ENCODE peak calls at places on chromosomes 11 and 22, in nine cellular contexts. One of them, this sample, is unnamed.

GRCh38 chr22:44158766-44159165 is 22.0 kb upstream of the PARVG start:
- DNase-seq in HCT116: no peak
- DNase-seq in adrenal gland: no peak
- DNase-seq in tibial nerve: no peak
- DNase-seq in body of pancreas: no peak
- DNase-seq in breast epithelium: no peak
- DNase-seq in Peyer's patch: no peak
- DNase-seq in uterus: no peak
- DNase-seq in NB4: no peak
- DNase-seq in this sample: no peak

GRCh38 chr11:34239465-34240149 is 118.2 kb downstream of the ABTB2 start:
- DNase-seq in breast epithelium: no peak
- DNase-seq in body of pancreas: no peak
- DNase-seq in adrenal gland: no peak
- DNase-seq in HCT116: no peak
- DNase-seq in NB4: no peak
- DNase-seq in uterus: no peak
- DNase-seq in Peyer's patch: no peak
- DNase-seq in tibial nerve: no peak
- DNase-seq in this sample: no peak

GRCh38 chr11:27807594-27807993 is 107.3 kb upstream of the BDNF start:
- DNase-seq in HCT116: no peak
- DNase-seq in Peyer's patch: no peak
- DNase-seq in NB4: no peak
- DNase-seq in adrenal gland: no peak
- DNase-seq in tibial nerve: no peak
- DNase-seq in breast epithelium: no peak
- DNase-seq in body of pancreas: no peak
- DNase-seq in uterus: no peak
- DNase-seq in this sample: no peak

GRCh38 chr11:108870373-108871020 is 205.6 kb downstream of the DDX10 start:
- DNase-seq in uterus: no peak
- DNase-seq in HCT116: no peak
- DNase-seq in breast epithelium: no peak
- DNase-seq in NB4: no peak
- DNase-seq in adrenal gland: no peak
- DNase-seq in Peyer's patch: no peak
- DNase-seq in body of pancreas: no peak
- DNase-seq in tibial nerve: no peak
- DNase-seq in this sample: no peak

GRCh38 chr11:91104237-91104636 is 881.4 kb upstream of the CHORDC1 start:
- DNase-seq in NB4: no peak
- DNase-seq in body of pancreas: no peak
- DNase-seq in tibial nerve: no peak
- DNase-seq in HCT116: no peak
- DNase-seq in adrenal gland: no peak
- DNase-seq in uterus: no peak
- DNase-seq in breast epithelium: no peak
- DNase-seq in Peyer's patch: no peak
- DNase-seq in this sample: peak; percentile 1

GRCh38 chr22:19844423-19845368 is 10.0 kb downstream of the GNB1L start:
- DNase-seq in breast epithelium: peak; percentile 74
- DNase-seq in adrenal gland: peak; percentile 46
- DNase-seq in Peyer's patch: peak; percentile 37
- DNase-seq in body of pancreas: peak; percentile 30
- DNase-seq in NB4: peak; percentile 24
- DNase-seq in tibial nerve: no peak
- DNase-seq in uterus: peak; percentile 68
- DNase-seq in HCT116: no peak
- DNase-seq in this sample: peak; percentile 57

GRCh38 chr22:26194877-26195276 is 25.6 kb downstream of the SEZ6L start:
- DNase-seq in HCT116: no peak
- DNase-seq in NB4: no peak
- DNase-seq in Peyer's patch: no peak
- DNase-seq in body of pancreas: no peak
- DNase-seq in uterus: no peak
- DNase-seq in adrenal gland: no peak
- DNase-seq in tibial nerve: no peak
- DNase-seq in breast epithelium: no peak
- DNase-seq in this sample: no peak

GRCh38 chr11:82703796-82704195 is 29.9 kb downstream of the FAM181B start:
- DNase-seq in body of pancreas: no peak
- DNase-seq in Peyer's patch: no peak
- DNase-seq in HCT116: no peak
- DNase-seq in NB4: no peak
- DNase-seq in breast epithelium: no peak
- DNase-seq in uterus: no peak
- DNase-seq in tibial nerve: no peak
- DNase-seq in adrenal gland: no peak
- DNase-seq in this sample: no peak

GRCh38 chr11:115848614-115849013 is 344.4 kb upstream of the CADM1 start:
- DNase-seq in breast epithelium: no peak
- DNase-seq in Peyer's patch: no peak
- DNase-seq in tibial nerve: no peak
- DNase-seq in NB4: no peak
- DNase-seq in uterus: no peak
- DNase-seq in body of pancreas: no peak
- DNase-seq in HCT116: no peak
- DNase-seq in adrenal gland: no peak
- DNase-seq in this sample: no peak

GRCh38 chr11:83990160-83990733 is 704.1 kb upstream of the CCDC90B start:
- DNase-seq in Peyer's patch: no peak
- DNase-seq in NB4: no peak
- DNase-seq in breast epithelium: no peak
- DNase-seq in body of pancreas: no peak
- DNase-seq in uterus: no peak
- DNase-seq in HCT116: no peak
- DNase-seq in adrenal gland: no peak
- DNase-seq in tibial nerve: peak; percentile 23
- DNase-seq in this sample: no peak

GRCh38 chr11:26914968-26915367 is 78.9 kb upstream of the FIBIN start:
- DNase-seq in NB4: no peak
- DNase-seq in uterus: no peak
- DNase-seq in breast epithelium: no peak
- DNase-seq in adrenal gland: no peak
- DNase-seq in tibial nerve: no peak
- DNase-seq in body of pancreas: no peak
- DNase-seq in HCT116: no peak
- DNase-seq in Peyer's patch: no peak
- DNase-seq in this sample: no peak

GRCh38 chr11:60477035-60477445 is 15.5 kb upstream of the MS4A12 start:
- DNase-seq in tibial nerve: peak; percentile 14
- DNase-seq in HCT116: no peak
- DNase-seq in breast epithelium: no peak
- DNase-seq in body of pancreas: no peak
- DNase-seq in uterus: no peak
- DNase-seq in adrenal gland: no peak
- DNase-seq in Peyer's patch: peak; percentile 30
- DNase-seq in NB4: no peak
- DNase-seq in this sample: no peak

GRCh38 chr11:71463331-71464211 is 10.6 kb downstream of the NADSYN1 start:
- DNase-seq in adrenal gland: no peak
- DNase-seq in NB4: no peak
- DNase-seq in Peyer's patch: no peak
- DNase-seq in body of pancreas: no peak
- DNase-seq in breast epithelium: no peak
- DNase-seq in tibial nerve: no peak
- DNase-seq in uterus: no peak
- DNase-seq in HCT116: no peak
- DNase-seq in this sample: no peak

GRCh38 chr11:29985248-29985647 is 31.6 kb downstream of the KCNA4 start:
- DNase-seq in body of pancreas: no peak
- DNase-seq in tibial nerve: no peak
- DNase-seq in breast epithelium: no peak
- DNase-seq in NB4: no peak
- DNase-seq in Peyer's patch: no peak
- DNase-seq in uterus: no peak
- DNase-seq in adrenal gland: no peak
- DNase-seq in HCT116: no peak
- DNase-seq in this sample: no peak

GRCh38 chr11:86802601-86803051 is 2.3 kb downstream of the PRSS23 start:
- DNase-seq in uterus: no peak
- DNase-seq in HCT116: peak; percentile 53
- DNase-seq in Peyer's patch: no peak
- DNase-seq in body of pancreas: peak; percentile 39
- DNase-seq in tibial nerve: no peak
- DNase-seq in breast epithelium: no peak
- DNase-seq in adrenal gland: no peak
- DNase-seq in NB4: peak; percentile 31
- DNase-seq in this sample: no peak
- TF ChIP-seq POLR2A in uterus: no peak
- TF ChIP-seq POLR2A in HCT116: no peak
- TF ChIP-seq POLR2A in Peyer's patch: no peak
- TF ChIP-seq POLR2A in body of pancreas: no peak
- TF ChIP-seq POLR2A in tibial nerve: no peak
- TF ChIP-seq POLR2A in breast epithelium: no peak
- TF ChIP-seq POLR2A in adrenal gland: no peak
- TF ChIP-seq POLR2A in NB4: no peak
- TF ChIP-seq POLR2A in this sample: no peak

DNA sequence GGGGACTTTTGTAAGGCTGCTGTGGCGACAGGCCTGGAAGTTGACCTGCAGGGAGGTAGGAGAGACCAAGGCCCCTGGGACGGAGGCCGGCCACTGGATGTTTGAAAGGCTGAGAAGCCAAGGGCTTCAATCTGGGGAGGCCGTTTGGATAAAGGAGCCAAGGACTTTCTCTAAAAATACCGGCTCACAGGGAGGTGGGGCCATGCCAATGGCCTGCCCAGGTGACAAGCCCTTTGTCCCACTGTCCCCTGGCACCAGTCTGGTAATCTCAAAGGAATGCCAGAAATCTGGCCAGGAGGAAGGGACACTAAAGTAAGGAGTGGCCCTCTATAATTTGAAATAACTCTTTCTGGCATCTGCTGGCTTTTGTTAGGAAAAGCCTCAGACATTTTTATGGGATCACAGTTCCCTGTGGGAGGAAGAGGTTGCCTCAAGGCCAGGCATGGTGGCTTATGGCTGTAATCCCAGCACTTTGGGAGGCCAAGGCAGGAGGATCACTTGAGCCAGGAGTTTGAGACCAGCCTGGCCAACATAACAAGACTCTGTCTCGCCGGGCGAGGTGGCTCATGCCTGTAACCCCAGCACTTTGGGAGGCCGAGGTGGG is 1.9 kb upstream of the CHKA start:
- DNase-seq in adrenal gland: peak; percentile 42
- DNase-seq in body of pancreas: peak; percentile 73
- DNase-seq in HCT116: peak; percentile 41
- DNase-seq in breast epithelium: no peak
- DNase-seq in tibial nerve: no peak
- DNase-seq in Peyer's patch: no peak
- DNase-seq in NB4: no peak
- DNase-seq in uterus: no peak
- DNase-seq in this sample: no peak
- TF ChIP-seq POLR2A in adrenal gland: no peak
- TF ChIP-seq POLR2A in body of pancreas: no peak
- TF ChIP-seq POLR2A in HCT116: no peak
- TF ChIP-seq POLR2A in breast epithelium: no peak
- TF ChIP-seq POLR2A in tibial nerve: no peak
- TF ChIP-seq POLR2A in Peyer's patch: no peak
- TF ChIP-seq POLR2A in NB4: no peak
- TF ChIP-seq POLR2A in uterus: no peak
- TF ChIP-seq POLR2A in this sample: no peak

GRCh38 chr11:65919151-65920034 is at the start of gene DRAP1:
- DNase-seq in NB4: peak; percentile 99
- DNase-seq in uterus: peak; percentile 99
- DNase-seq in Peyer's patch: peak; percentile 99
- DNase-seq in tibial nerve: peak; percentile 94
- DNase-seq in HCT116: peak; percentile 92
- DNase-seq in breast epithelium: peak; percentile 98
- DNase-seq in body of pancreas: peak; percentile 99
- DNase-seq in adrenal gland: peak; percentile 99
- DNase-seq in this sample: peak; percentile 91
- TF ChIP-seq POLR2A in NB4: no peak
- TF ChIP-seq POLR2A in uterus: peak; percentile 71
- TF ChIP-seq POLR2A in Peyer's patch: peak; percentile 56
- TF ChIP-seq POLR2A in tibial nerve: no peak
- TF ChIP-seq POLR2A in HCT116: no peak
- TF ChIP-seq POLR2A in breast epithelium: no peak
- TF ChIP-seq POLR2A in body of pancreas: peak; percentile 46
- TF ChIP-seq POLR2A in adrenal gland: peak; percentile 59
- TF ChIP-seq POLR2A in this sample: peak; percentile 73

GRCh38 chr22:30474683-30475424 is 3.0 kb upstream of the SEC14L3 start:
- DNase-seq in HCT116: no peak
- DNase-seq in Peyer's patch: no peak
- DNase-seq in body of pancreas: peak; percentile 50
- DNase-seq in breast epithelium: peak; percentile 37
- DNase-seq in uterus: no peak
- DNase-seq in adrenal gland: no peak
- DNase-seq in NB4: no peak
- DNase-seq in tibial nerve: no peak
- DNase-seq in this sample: no peak

GRCh38 chr22:30474121-30474520 is 2.3 kb upstream of the SEC14L3 start:
- DNase-seq in Peyer's patch: no peak
- DNase-seq in NB4: no peak
- DNase-seq in HCT116: no peak
- DNase-seq in adrenal gland: no peak
- DNase-seq in body of pancreas: no peak
- DNase-seq in uterus: no peak
- DNase-seq in tibial nerve: no peak
- DNase-seq in breast epithelium: no peak
- DNase-seq in this sample: no peak

GRCh38 chr22:30471616-30472318 is at the start of gene SEC14L3:
- DNase-seq in tibial nerve: no peak
- DNase-seq in HCT116: no peak
- DNase-seq in NB4: no peak
- DNase-seq in body of pancreas: peak; percentile 15
- DNase-seq in adrenal gland: no peak
- DNase-seq in Peyer's patch: no peak
- DNase-seq in breast epithelium: no peak
- DNase-seq in uterus: no peak
- DNase-seq in this sample: no peak

GRCh38 chr22:30470655-30471054 is 1.2 kb downstream of the SEC14L3 start:
- DNase-seq in adrenal gland: no peak
- DNase-seq in Peyer's patch: no peak
- DNase-seq in breast epithelium: no peak
- DNase-seq in NB4: no peak
- DNase-seq in uterus: no peak
- DNase-seq in HCT116: no peak
- DNase-seq in tibial nerve: no peak
- DNase-seq in body of pancreas: no peak
- DNase-seq in this sample: no peak

DNA sequence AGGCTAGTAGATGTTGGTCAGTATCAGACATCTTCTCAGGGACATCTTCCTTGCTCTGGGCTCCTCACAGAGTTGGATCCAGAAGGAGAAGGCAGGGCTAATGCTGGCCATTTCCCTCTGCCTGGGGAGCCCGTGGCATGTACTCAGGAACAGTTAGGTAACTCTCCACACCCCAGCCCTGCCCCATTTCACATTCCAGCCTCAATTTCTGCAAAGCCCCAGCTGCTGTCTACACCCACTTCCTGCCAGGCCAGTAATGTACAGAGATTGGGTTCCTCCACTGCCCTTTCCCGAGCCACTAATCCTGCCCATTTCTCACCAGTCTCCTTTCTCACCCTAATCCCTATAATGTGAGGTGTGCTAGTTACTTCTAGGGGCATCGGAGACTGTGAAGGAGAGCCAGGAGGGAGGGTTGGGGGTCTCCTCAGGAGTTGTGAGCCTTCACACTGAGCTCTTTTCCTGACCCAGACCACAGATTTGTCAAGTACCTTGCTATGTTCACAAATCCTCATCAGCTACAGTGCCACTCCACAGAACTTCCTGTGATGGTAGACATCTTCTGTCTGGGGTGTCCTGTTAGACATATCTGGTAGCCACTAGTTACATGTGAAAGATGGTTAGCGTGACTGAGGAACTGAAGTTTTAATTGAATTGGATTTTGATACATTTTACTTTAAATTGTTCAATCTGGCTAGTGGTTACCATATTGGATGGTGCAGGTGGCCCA is 1.3 kb upstream of the SEC14L3 start:
- DNase-seq in adrenal gland: no peak
- DNase-seq in HCT116: no peak
- DNase-seq in NB4: no peak
- DNase-seq in tibial nerve: no peak
- DNase-seq in Peyer's patch: no peak
- DNase-seq in breast epithelium: no peak
- DNase-seq in body of pancreas: no peak
- DNase-seq in uterus: no peak
- DNase-seq in this sample: no peak
- TF ChIP-seq POLR2A in adrenal gland: no peak
- TF ChIP-seq POLR2A in HCT116: no peak
- TF ChIP-seq POLR2A in NB4: no peak
- TF ChIP-seq POLR2A in tibial nerve: no peak
- TF ChIP-seq POLR2A in Peyer's patch: no peak
- TF ChIP-seq POLR2A in breast epithelium: no peak
- TF ChIP-seq POLR2A in body of pancreas: no peak
- TF ChIP-seq POLR2A in uterus: no peak
- TF ChIP-seq POLR2A in this sample: no peak